ENCODE peak calls at places on chromosomes 2 and 18, in six cellular contexts. H, T, U, I, A and X are unnamed samples.

GRCh38 chr2:216086207-216086893 is 4.6 kb downstream of the TMEM169 start:
- DNase-seq in H (no peak), U (no peak), T (no peak), A (no peak), I (no peak), X (no peak)

GRCh38 chr18:63258749-63259580 is 60.6 kb downstream of the BCL2 start:
- DNase-seq in U (no peak), A (no peak), I (no peak), T (no peak), H (no peak), X (no peak)

GRCh38 chr18:10424576-10425314 is 29.7 kb upstream of the APCDD1 start:
- DNase-seq in I (no peak), A (no peak), U (no peak), H (no peak), T (no peak), X (no peak)

GRCh38 chr2:98669675-98670074 is 61.3 kb downstream of the MGAT4A start:
- DNase-seq in A (no peak), U (no peak), H (no peak), T (no peak), I (no peak), X (no peak)

GRCh38 chr2:48480526-48480925 is 49.4 kb upstream of the STON1 start:
- DNase-seq in U (no peak), H (no peak), I (no peak), T (no peak), A (no peak), X (no peak)

GRCh38 chr2:187174582-187174981 is 273.5 kb downstream of the CALCRL start:
- DNase-seq in A (no peak), T (no peak), I (no peak), H (no peak), U (peak), X (no peak)

GRCh38 chr18:74493689-74494088 is 2.5 kb upstream of the CNDP2 start:
- DNase-seq in U (peak), A (peak), I (peak), T (peak), H (peak), X (peak)

GRCh38 chr2:151900261-151900660 is 72.0 kb upstream of the ARL5A start:
- DNase-seq in I (no peak), U (no peak), H (no peak), A (no peak), T (no peak), X (no peak)

GRCh38 chr2:216302981-216303676 is 69.2 kb downstream of the MARCHF4 start:
- DNase-seq in I (no peak), U (no peak), H (no peak), A (no peak), T (no peak), X (no peak)

GRCh38 chr2:169709335-169709734 is 15.1 kb downstream of the PHOSPHO2 start:
- DNase-seq in U (no peak), I (no peak), T (no peak), H (no peak), A (no peak), X (no peak)

GRCh38 chr2:73822276-73822675 is 6.5 kb upstream of the STAMBP start:
- DNase-seq in T (no peak), A (no peak), H (no peak), I (no peak), U (no peak), X (no peak)

GRCh38 chr2:240585681-240586197 is 795 bp upstream of the CAPN10 start:
- DNase-seq in I (no peak), A (no peak), U (no peak), H (no peak), T (no peak), X (no peak)

GRCh38 chr2:23761638-23762037 is 165.3 kb downstream of the ATAD2B start:
- DNase-seq in I (no peak), U (no peak), H (no peak), T (no peak), A (no peak), X (no peak)

GRCh38 chr2:24403168-24403850 is 43.0 kb upstream of the ITSN2 start:
- DNase-seq in I (no peak), T (no peak), A (no peak), H (no peak), U (no peak), X (no peak)

GRCh38 chr2:64751286-64752260 is 97.9 kb upstream of the SERTAD2 start:
- DNase-seq in I (no peak), T (peak), H (peak), A (peak), U (peak), X (peak)

GRCh38 chr2:219107837-219108236 is 47.1 kb upstream of the IHH start:
- DNase-seq in H (peak), I (no peak), T (no peak), U (no peak), A (no peak), X (no peak)

GRCh38 chr18:21117385-21118135 is 5.9 kb upstream of the ROCK1 start:
- DNase-seq in A (no peak), H (no peak), U (peak), T (peak), I (no peak), X (no peak)

GRCh38 chr2:100793982-100794381 is 26.0 kb upstream of the NPAS2 start:
- DNase-seq in A (no peak), U (no peak), I (no peak), T (no peak), H (no peak), X (peak)

GRCh38 chr2:20635698-20636584 is 15.0 kb downstream of the HS1BP3 start:
- DNase-seq in U (peak), H (peak), T (peak), A (peak), I (peak), X (peak)

GRCh38 chr2:111176867-111177266 is 56.2 kb downstream of the BCL2L11 start:
- DNase-seq in U (no peak), A (no peak), I (no peak), T (no peak), H (no peak), X (no peak)

GRCh38 chr2:68292108-68292710 is 27.5 kb downstream of the CNRIP1 start:
- DNase-seq in A (peak), H (no peak), T (peak), I (no peak), U (peak), X (peak)

GRCh38 chr2:26952374-26952773 is 18.1 kb upstream of the MAPRE3 start:
- DNase-seq in I (no peak), T (no peak), A (no peak), U (peak), H (no peak), X (no peak)

GRCh38 chr2:146874260-146874658 is 970.6 kb upstream of the ACVR2A start:
- DNase-seq in U (no peak), I (no peak), H (peak), A (no peak), T (no peak), X (peak)